ENCODE peak calls at places on chromosomes 11 and 22, in eight cellular contexts. Q, J, E, C, K, H, L and P are unnamed samples.

GRCh38 chr22:46084943-46085830 is 65.1 kb upstream of the PPARA start:
- DNase-seq in Q (peak; percentile 89), J (no peak), E (peak; percentile 89), C (peak; percentile 96), K (peak; percentile 52), H (peak; percentile 96), L (no peak), P (peak; percentile 92)

GRCh38 chr22:32354360-32355351 is 3.0 kb upstream of the RFPL3 start:
- DNase-seq in Q (no peak), J (peak; percentile 29), E (peak; percentile 21), C (peak; percentile 20), K (peak; percentile 63), H (peak; percentile 31), L (peak; percentile 55), P (peak; percentile 71)

GRCh38 chr11:94130589-94131362 is 2.1 kb downstream of the PANX1 start:
- DNase-seq in Q (no peak), J (peak; percentile 94), E (peak; percentile 64), C (peak; percentile 96), K (peak; percentile 95), H (peak; percentile 92), L (peak; percentile 97), P (peak; percentile 96)

GRCh38 chr11:22472306-22472705 is 134.1 kb downstream of the SLC17A6 start:
- DNase-seq in Q (no peak), J (peak; percentile 16), E (peak; percentile 26), C (no peak), K (peak; percentile 34), H (no peak), L (peak; percentile 29), P (no peak)

GRCh38 chr11:64306876-64307622 is 1.7 kb downstream of the ESRRA start:
- DNase-seq in Q (peak; percentile 86), J (no peak), E (no peak), C (peak; percentile 12), K (no peak), H (no peak), L (peak; percentile 41), P (no peak)

GRCh38 chr11:92527467-92527866 is 302.8 kb downstream of the FAT3 start:
- DNase-seq in Q (no peak), J (peak; percentile 3), E (no peak), C (peak; percentile 52), K (no peak), H (peak; percentile 40), L (peak; percentile 0), P (no peak)

GRCh38 chr11:63274776-63275175 is 31.4 kb upstream of the SLC22A25 start:
- DNase-seq in Q (no peak), J (peak; percentile 1), E (no peak), C (no peak), K (peak; percentile 35), H (no peak), L (no peak), P (no peak)

GRCh38 chr11:77047007-77047927 is 13.1 kb downstream of the B3GNT6 start:
- DNase-seq in Q (no peak), J (peak; percentile 95), E (peak; percentile 89), C (peak; percentile 90), K (peak; percentile 92), H (peak; percentile 87), L (peak; percentile 96), P (peak; percentile 93)

GRCh38 chr11:20156280-20156875 is 3.9 kb downstream of the DBX1 start:
- DNase-seq in Q (no peak), J (no peak), E (no peak), C (no peak), K (no peak), H (no peak), L (no peak), P (no peak)

GRCh38 chr11:116703421-116703820 is 69.4 kb downstream of the BUD13 start:
- DNase-seq in Q (peak; percentile 57), J (no peak), E (no peak), C (no peak), K (no peak), H (no peak), L (peak; percentile 3), P (no peak)

GRCh38 chr11:84295815-84296214 is 1009.6 kb upstream of the CCDC90B start:
- DNase-seq in Q (no peak), J (no peak), E (no peak), C (no peak), K (no peak), H (no peak), L (no peak), P (no peak)

GRCh38 chr22:23220485-23221350 is 40.4 kb downstream of the BCR start:
- DNase-seq in Q (peak; percentile 70), J (peak; percentile 66), E (peak; percentile 49), C (peak; percentile 82), K (peak; percentile 71), H (peak; percentile 74), L (peak; percentile 79), P (peak; percentile 73)

GRCh38 chr11:82080160-82080559 is 653.5 kb downstream of the FAM181B start:
- DNase-seq in Q (no peak), J (peak; percentile 51), E (no peak), C (peak; percentile 56), K (peak; percentile 11), H (peak; percentile 59), L (peak; percentile 4), P (peak; percentile 35)

GRCh38 chr22:19480789-19481188 is 1.1 kb downstream of the CDC45 start:
- DNase-seq in Q (no peak), J (no peak), E (no peak), C (no peak), K (no peak), H (no peak), L (no peak), P (no peak)

GRCh38 chr22:29079218-29079901 is 6.5 kb downstream of the KREMEN1 start:
- DNase-seq in Q (no peak), J (no peak), E (no peak), C (peak; percentile 59), K (no peak), H (peak; percentile 36), L (no peak), P (no peak)

GRCh38 chr11:56783448-56784041 is 35.0 kb upstream of the OR9G4 start:
- DNase-seq in Q (no peak), J (peak; percentile 76), E (peak; percentile 37), C (peak; percentile 64), K (peak; percentile 66), H (peak; percentile 39), L (peak; percentile 75), P (peak; percentile 75)

GRCh38 chr11:38330578-38330977 is 1732.5 kb upstream of the RAG2 start:
- DNase-seq in Q (no peak), J (peak; percentile 3), E (no peak), C (no peak), K (no peak), H (no peak), L (no peak), P (no peak)

GRCh38 chr11:79157738-79158137 is 283.1 kb downstream of the TENM4 start:
- DNase-seq in Q (no peak), J (no peak), E (peak; percentile 57), C (no peak), K (peak; percentile 70), H (no peak), L (no peak), P (no peak)

GRCh38 chr11:61697093-61697492 is 16.9 kb downstream of the DAGLA start:
- DNase-seq in Q (peak; percentile 73), J (no peak), E (peak; percentile 87), C (no peak), K (peak; percentile 61), H (no peak), L (no peak), P (no peak)

GRCh38 chr11:36012979-36013378 is 69.1 kb downstream of the LDLRAD3 start:
- DNase-seq in Q (no peak), J (peak; percentile 83), E (no peak), C (no peak), K (peak; percentile 20), H (no peak), L (peak; percentile 87), P (peak; percentile 55)
- H3K4me3 ChIP-seq in Q (no peak overlapping the region), J (no peak overlapping the region), E (no peak overlapping the region), C (no peak overlapping the region), K (no peak overlapping the region), H (no peak overlapping the region), L (peak overlapping the region; percentile 8), P (no peak overlapping the region)

DNA sequence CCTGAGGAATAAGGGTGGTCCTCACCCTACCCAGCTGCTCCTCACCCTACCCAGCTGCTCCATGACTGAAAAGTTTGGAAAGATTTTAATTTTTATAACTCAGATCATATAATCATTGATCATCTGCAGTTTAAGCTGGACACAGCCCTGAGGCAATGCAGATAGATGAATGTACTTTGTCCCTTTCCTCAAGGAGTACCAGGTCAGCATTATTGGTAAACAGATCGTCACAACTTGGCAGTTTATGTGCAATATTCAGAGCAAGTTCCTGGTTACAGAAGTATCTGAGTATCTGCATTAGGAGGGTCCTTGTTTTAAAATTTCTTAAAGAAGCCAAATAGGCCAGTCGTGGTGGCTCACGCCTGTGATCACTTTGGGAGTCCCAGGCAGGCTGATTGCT is 3.6 kb downstream of the TNRC6B start:
- DNase-seq in Q (no peak), J (no peak), E (no peak), C (no peak), K (no peak), H (no peak), L (no peak), P (no peak)
- TF ChIP-seq CTCF in Q (no peak), J (no peak), E (no peak), C (no peak), K (no peak), H (no peak), L (no peak), P (no peak)

DNA sequence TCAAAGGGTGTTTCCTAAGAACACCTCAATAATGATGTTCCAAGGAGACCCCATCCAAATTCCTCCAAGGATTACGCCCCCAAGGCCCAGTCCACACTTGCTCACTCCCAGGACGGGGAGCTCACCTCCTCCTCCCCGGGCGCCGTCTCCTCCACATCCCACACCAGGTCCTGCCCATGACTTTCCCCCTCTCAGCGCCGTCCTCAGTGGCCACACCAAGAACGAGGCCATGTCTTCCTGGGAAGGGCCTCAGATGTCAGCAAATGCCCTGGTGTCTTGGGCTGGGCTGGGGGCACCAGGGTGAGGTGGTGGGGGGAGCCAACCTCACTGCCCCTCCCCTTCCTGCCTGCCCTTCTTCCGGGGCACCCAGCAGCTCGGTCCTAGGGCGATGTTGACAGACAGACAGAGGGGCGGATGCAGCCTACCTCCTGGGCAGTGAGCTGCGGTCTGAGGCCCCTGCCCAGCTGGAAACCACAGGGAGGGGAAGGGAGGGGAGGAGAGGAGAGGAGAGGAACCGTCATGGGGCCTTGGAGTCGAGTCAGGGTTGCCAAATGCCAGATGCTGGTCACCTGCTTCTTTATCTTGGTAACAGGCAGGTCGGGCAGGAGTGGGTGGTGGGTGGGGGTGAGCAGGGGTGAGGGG is at the start of the genes C11orf21 and TSPAN32:
- DNase-seq in Q (peak; percentile 81), J (peak; percentile 60), E (no peak), C (peak; percentile 44), K (no peak), H (peak; percentile 64), L (peak; percentile 32), P (no peak)
- H3K4me3 ChIP-seq in Q (peak within 1 kb of the TSS; percentile 31), J (no peak within 1 kb of the TSS), E (no peak within 1 kb of the TSS), C (no peak within 1 kb of the TSS), K (no peak within 1 kb of the TSS), H (no peak within 1 kb of the TSS), L (no peak within 1 kb of the TSS), P (no peak within 1 kb of the TSS)

DNA sequence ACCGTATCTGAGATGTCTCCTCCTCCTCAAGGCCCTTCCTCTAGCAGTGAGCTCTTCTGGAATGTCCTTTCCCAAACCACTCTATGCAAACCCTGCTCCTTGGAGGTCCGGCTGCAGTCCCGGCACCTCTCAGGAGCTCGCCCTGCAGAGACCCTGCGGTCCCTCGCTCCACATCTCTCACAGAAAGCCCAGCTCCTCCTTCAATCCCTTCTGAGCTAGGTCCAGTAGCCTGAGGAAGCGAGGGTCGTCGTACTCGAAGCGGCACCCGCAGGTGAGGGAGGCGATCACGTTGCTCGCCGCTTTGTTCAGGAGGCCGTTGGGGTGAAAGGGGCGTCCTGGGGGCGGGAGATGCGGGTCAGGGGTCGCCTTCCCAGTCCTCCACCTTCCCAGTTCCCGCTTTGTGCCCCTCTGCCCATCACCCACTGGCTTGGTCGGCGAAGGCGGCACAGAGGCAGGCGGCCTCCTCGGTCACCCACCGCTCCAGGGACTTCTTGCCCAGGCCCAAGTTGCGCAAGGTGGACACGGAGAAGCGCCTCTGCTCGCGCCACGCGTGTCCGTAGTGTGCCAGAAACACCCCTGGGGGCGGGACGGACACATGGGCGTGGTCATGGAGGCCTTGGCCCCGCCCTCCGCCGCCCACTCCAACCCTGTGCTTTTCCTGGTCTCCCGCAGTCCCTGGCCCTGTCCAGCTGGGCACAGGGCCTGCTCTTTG is 21.5 kb upstream of the CYP2D6 start:
- DNase-seq in Q (no peak), J (no peak), E (no peak), C (no peak), K (no peak), H (no peak), L (no peak), P (no peak)
- TF ChIP-seq CTCF in Q (no peak), J (no peak), E (no peak), C (no peak), K (no peak), H (no peak), L (no peak), P (no peak)